ENCODE peak calls at places on chromosome 7, in seven cellular contexts. One of them, this sample, is unnamed.

GRCh38 chr7:139118234-139118802 is 8.8 kb upstream of the ZC3HAV1 start:
- DNase-seq in uterus: no peak
- DNase-seq in esophagus squamous epithelium: no peak
- DNase-seq in ovary: no peak
- DNase-seq in A549: peak; percentile 50
- DNase-seq in brain microvascular endothelial cell: peak; percentile 45
- DNase-seq in DND-41: no peak
- DNase-seq in this sample: no peak

GRCh38 chr7:36318116-36318515 is 71.5 kb upstream of the ANLN start:
- DNase-seq in uterus: no peak
- DNase-seq in esophagus squamous epithelium: no peak
- DNase-seq in ovary: no peak
- DNase-seq in A549: no peak
- DNase-seq in brain microvascular endothelial cell: no peak
- DNase-seq in DND-41: no peak
- DNase-seq in this sample: no peak

GRCh38 chr7:110224643-110225042 is 866.3 kb upstream of the LRRN3 start:
- DNase-seq in uterus: no peak
- DNase-seq in esophagus squamous epithelium: no peak
- DNase-seq in ovary: no peak
- DNase-seq in A549: peak; percentile 9
- DNase-seq in brain microvascular endothelial cell: peak; percentile 11
- DNase-seq in DND-41: no peak
- DNase-seq in this sample: no peak

GRCh38 chr7:105345725-105346124 is 43.0 kb downstream of the SRPK2 start:
- DNase-seq in uterus: no peak
- DNase-seq in esophagus squamous epithelium: no peak
- DNase-seq in ovary: no peak
- DNase-seq in A549: no peak
- DNase-seq in brain microvascular endothelial cell: no peak
- DNase-seq in DND-41: no peak
- DNase-seq in this sample: no peak

GRCh38 chr7:17598846-17599245 is 300.4 kb downstream of the AHR start:
- DNase-seq in uterus: no peak
- DNase-seq in esophagus squamous epithelium: no peak
- DNase-seq in ovary: no peak
- DNase-seq in A549: no peak
- DNase-seq in brain microvascular endothelial cell: no peak
- DNase-seq in DND-41: no peak
- DNase-seq in this sample: no peak

GRCh38 chr7:21542891-21543527 is at the start of gene DNAH11:
- DNase-seq in uterus: peak; percentile 25
- DNase-seq in esophagus squamous epithelium: no peak
- DNase-seq in ovary: peak; percentile 20
- DNase-seq in A549: peak; percentile 24
- DNase-seq in brain microvascular endothelial cell: no peak
- DNase-seq in DND-41: no peak
- DNase-seq in this sample: no peak

GRCh38 chr7:83060218-83060617 is 102.5 kb downstream of the PCLO start:
- DNase-seq in uterus: no peak
- DNase-seq in esophagus squamous epithelium: no peak
- DNase-seq in ovary: no peak
- DNase-seq in A549: no peak
- DNase-seq in brain microvascular endothelial cell: no peak
- DNase-seq in DND-41: no peak
- DNase-seq in this sample: no peak

GRCh38 chr7:25382175-25382574 is 153.9 kb upstream of the NPVF start:
- DNase-seq in uterus: no peak
- DNase-seq in esophagus squamous epithelium: no peak
- DNase-seq in ovary: no peak
- DNase-seq in A549: no peak
- DNase-seq in brain microvascular endothelial cell: no peak
- DNase-seq in DND-41: no peak
- DNase-seq in this sample: no peak

GRCh38 chr7:140625908-140626868 is 14.4 kb downstream of the DENND2A start:
- DNase-seq in uterus: peak; percentile 97
- DNase-seq in esophagus squamous epithelium: no peak
- DNase-seq in ovary: peak; percentile 97
- DNase-seq in A549: peak; percentile 83
- DNase-seq in brain microvascular endothelial cell: peak; percentile 85
- DNase-seq in DND-41: no peak
- DNase-seq in this sample: peak; percentile 60

GRCh38 chr7:93119191-93119905 is 1.6 kb upstream of the SAMD9 start:
- DNase-seq in uterus: no peak
- DNase-seq in esophagus squamous epithelium: no peak
- DNase-seq in ovary: no peak
- DNase-seq in A549: peak; percentile 22
- DNase-seq in brain microvascular endothelial cell: peak; percentile 78
- DNase-seq in DND-41: no peak
- DNase-seq in this sample: no peak

GRCh38 chr7:128408709-128409434 is 910 bp downstream of the IMPDH1 start:
- DNase-seq in uterus: peak; percentile 61
- DNase-seq in esophagus squamous epithelium: no peak
- DNase-seq in ovary: peak; percentile 60
- DNase-seq in A549: no peak
- DNase-seq in brain microvascular endothelial cell: no peak
- DNase-seq in DND-41: no peak
- DNase-seq in this sample: no peak

GRCh38 chr7:83468251-83468739 is 180.6 kb downstream of the SEMA3E start:
- DNase-seq in uterus: peak; percentile 22
- DNase-seq in esophagus squamous epithelium: no peak
- DNase-seq in ovary: no peak
- DNase-seq in A549: peak; percentile 96
- DNase-seq in brain microvascular endothelial cell: peak; percentile 99
- DNase-seq in DND-41: peak; percentile 21
- DNase-seq in this sample: peak; percentile 47

GRCh38 chr7:120770206-120770605 is 87.7 kb downstream of the TSPAN12 start:
- DNase-seq in uterus: no peak
- DNase-seq in esophagus squamous epithelium: no peak
- DNase-seq in ovary: no peak
- DNase-seq in A549: no peak
- DNase-seq in brain microvascular endothelial cell: no peak
- DNase-seq in DND-41: no peak
- DNase-seq in this sample: no peak

GRCh38 chr7:5750026-5750425 is 31.4 kb downstream of the RNF216 start:
- DNase-seq in uterus: no peak
- DNase-seq in esophagus squamous epithelium: no peak
- DNase-seq in ovary: no peak
- DNase-seq in A549: no peak
- DNase-seq in brain microvascular endothelial cell: no peak
- DNase-seq in DND-41: no peak
- DNase-seq in this sample: no peak

GRCh38 chr7:45657890-45658715 is 83.9 kb downstream of the ADCY1 start:
- DNase-seq in uterus: no peak
- DNase-seq in esophagus squamous epithelium: no peak
- DNase-seq in ovary: no peak
- DNase-seq in A549: no peak
- DNase-seq in brain microvascular endothelial cell: no peak
- DNase-seq in DND-41: no peak
- DNase-seq in this sample: no peak

DNA sequence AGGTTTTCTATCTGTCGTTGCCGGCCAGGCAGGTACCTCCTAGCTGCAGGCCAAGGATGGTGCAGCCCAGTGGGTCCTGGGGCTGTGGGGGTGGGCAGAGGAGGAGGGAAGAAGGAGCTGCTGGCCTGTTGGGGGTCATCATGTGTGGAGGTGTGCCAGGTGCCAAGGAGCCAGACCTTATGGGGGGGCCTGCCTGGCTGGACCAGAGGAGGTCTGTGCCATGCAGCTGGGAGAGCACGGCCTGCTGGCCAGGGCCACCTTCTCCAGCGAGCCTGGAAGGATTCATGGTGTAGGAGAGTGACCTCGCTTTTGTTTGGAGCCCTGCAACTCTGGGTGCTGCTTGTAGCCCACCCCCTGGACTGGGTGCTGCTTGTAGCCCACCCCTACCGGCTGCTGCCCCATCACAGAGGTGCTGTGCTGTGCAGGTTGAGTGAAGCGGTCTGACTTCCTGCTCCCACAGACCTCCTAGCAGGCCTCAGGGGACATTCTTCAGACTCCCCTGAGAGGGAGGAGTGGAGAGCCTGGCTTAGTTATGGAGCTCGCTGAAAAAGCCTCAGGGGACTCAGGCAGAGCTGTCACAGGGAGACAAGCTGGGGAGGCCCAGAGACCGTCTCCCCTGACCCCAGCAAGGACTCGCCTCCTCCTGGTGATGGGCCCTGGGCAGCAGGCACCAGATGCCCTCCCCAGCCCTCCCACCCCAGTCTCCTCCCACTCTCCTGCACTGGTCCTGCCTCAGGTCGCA is 67.7 kb upstream of the AQP1 start:
- DNase-seq in uterus: no peak
- DNase-seq in esophagus squamous epithelium: no peak
- DNase-seq in ovary: no peak
- DNase-seq in A549: no peak
- DNase-seq in brain microvascular endothelial cell: no peak
- DNase-seq in DND-41: no peak
- DNase-seq in this sample: peak; percentile 14
- TF ChIP-seq CTCF in uterus: no peak
- TF ChIP-seq CTCF in esophagus squamous epithelium: no peak
- TF ChIP-seq CTCF in ovary: no peak
- TF ChIP-seq CTCF in A549: no peak
- TF ChIP-seq CTCF in brain microvascular endothelial cell: peak; percentile 7
- TF ChIP-seq CTCF in DND-41: no peak
- TF ChIP-seq CTCF in this sample: no peak

GRCh38 chr7:816300-816750 is 16.0 kb upstream of the SUN1 start:
- DNase-seq in uterus: peak; percentile 98
- DNase-seq in esophagus squamous epithelium: peak; percentile 89
- DNase-seq in ovary: peak; percentile 98
- DNase-seq in A549: peak; percentile 98
- DNase-seq in brain microvascular endothelial cell: peak; percentile 92
- DNase-seq in DND-41: peak; percentile 97
- DNase-seq in this sample: peak; percentile 95
- H3K27ac ChIP-seq in uterus: peak overlapping the region; percentile 99
- H3K27ac ChIP-seq in esophagus squamous epithelium: peak overlapping the region; percentile 95
- H3K27ac ChIP-seq in ovary: no peak overlapping the region
- H3K27ac ChIP-seq in A549: peak overlapping the region; percentile 95
- H3K27ac ChIP-seq in brain microvascular endothelial cell: no peak overlapping the region
- H3K27ac ChIP-seq in DND-41: no peak overlapping the region
- H3K27ac ChIP-seq in this sample: peak overlapping the region; percentile 78

GRCh38 chr7:103748680-103749079 is 240.8 kb downstream of the RELN start:
- DNase-seq in uterus: no peak
- DNase-seq in esophagus squamous epithelium: no peak
- DNase-seq in ovary: no peak
- DNase-seq in A549: no peak
- DNase-seq in brain microvascular endothelial cell: no peak
- DNase-seq in DND-41: no peak
- DNase-seq in this sample: no peak

GRCh38 chr7:103751476-103751875 is 238.0 kb downstream of the RELN start:
- DNase-seq in uterus: no peak
- DNase-seq in esophagus squamous epithelium: no peak
- DNase-seq in ovary: no peak
- DNase-seq in A549: no peak
- DNase-seq in brain microvascular endothelial cell: no peak
- DNase-seq in DND-41: no peak
- DNase-seq in this sample: no peak

GRCh38 chr7:103752995-103753394 is 236.5 kb downstream of the RELN start:
- DNase-seq in uterus: no peak
- DNase-seq in esophagus squamous epithelium: no peak
- DNase-seq in ovary: no peak
- DNase-seq in A549: no peak
- DNase-seq in brain microvascular endothelial cell: peak; percentile 7
- DNase-seq in DND-41: no peak
- DNase-seq in this sample: no peak
- TF ChIP-seq CTCF in uterus: no peak
- TF ChIP-seq CTCF in esophagus squamous epithelium: no peak
- TF ChIP-seq CTCF in ovary: no peak
- TF ChIP-seq CTCF in A549: peak; percentile 5
- TF ChIP-seq CTCF in brain microvascular endothelial cell: peak; percentile 21
- TF ChIP-seq CTCF in DND-41: no peak
- TF ChIP-seq CTCF in this sample: no peak

DNA sequence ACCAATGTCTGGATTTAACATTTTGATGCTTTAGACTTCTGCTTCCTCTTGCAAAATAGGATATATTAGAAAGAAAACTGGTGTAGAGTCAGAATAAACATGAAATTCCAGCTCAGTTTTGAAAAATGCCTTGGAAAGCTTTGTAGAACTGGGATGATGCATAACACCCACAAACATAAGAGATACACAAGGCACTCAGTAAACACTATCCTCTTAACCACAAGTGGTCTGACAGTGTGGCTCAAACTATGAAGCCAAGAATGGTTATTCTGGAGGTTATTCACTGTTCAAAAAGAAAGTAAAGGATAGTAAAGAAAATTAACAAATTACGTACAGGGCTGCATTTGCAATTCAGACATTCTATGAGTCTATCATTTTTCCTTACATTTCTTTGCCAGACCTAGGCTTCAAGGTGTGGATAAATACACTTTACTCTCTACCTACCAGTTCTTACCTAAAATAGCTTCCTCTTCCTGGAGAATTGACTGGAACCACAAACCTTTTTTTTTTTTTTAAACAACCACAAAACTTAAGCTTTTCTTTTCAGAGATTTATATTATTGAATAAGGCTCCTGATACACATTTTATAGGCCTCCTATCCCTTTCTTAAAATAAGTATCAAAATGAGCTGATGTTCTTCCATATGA is 9.0 kb upstream of the RSBN1L start:
- DNase-seq in uterus: no peak
- DNase-seq in esophagus squamous epithelium: no peak
- DNase-seq in ovary: no peak
- DNase-seq in A549: no peak
- DNase-seq in brain microvascular endothelial cell: peak; percentile 13
- DNase-seq in DND-41: no peak
- DNase-seq in this sample: no peak
- H3K27ac ChIP-seq in uterus: no peak overlapping the region
- H3K27ac ChIP-seq in esophagus squamous epithelium: peak overlapping the region; percentile 87
- H3K27ac ChIP-seq in ovary: peak overlapping the region; percentile 11
- H3K27ac ChIP-seq in A549: no peak overlapping the region
- H3K27ac ChIP-seq in brain microvascular endothelial cell: no peak overlapping the region
- H3K27ac ChIP-seq in DND-41: no peak overlapping the region
- H3K27ac ChIP-seq in this sample: no peak overlapping the region

GRCh38 chr7:130865408-130866236 is 131.6 kb upstream of the KLF14 start:
- DNase-seq in uterus: no peak
- DNase-seq in esophagus squamous epithelium: no peak
- DNase-seq in ovary: no peak
- DNase-seq in A549: no peak
- DNase-seq in brain microvascular endothelial cell: no peak
- DNase-seq in DND-41: peak; percentile 43
- DNase-seq in this sample: no peak
- TF ChIP-seq CTCF in uterus: no peak
- TF ChIP-seq CTCF in esophagus squamous epithelium: no peak
- TF ChIP-seq CTCF in ovary: no peak
- TF ChIP-seq CTCF in A549: no peak
- TF ChIP-seq CTCF in brain microvascular endothelial cell: peak; percentile 43
- TF ChIP-seq CTCF in DND-41: no peak
- TF ChIP-seq CTCF in this sample: no peak

GRCh38 chr7:20224005-20224404 is 6.8 kb upstream of the MACC1 start:
- DNase-seq in uterus: no peak
- DNase-seq in esophagus squamous epithelium: no peak
- DNase-seq in ovary: no peak
- DNase-seq in A549: no peak
- DNase-seq in brain microvascular endothelial cell: no peak
- DNase-seq in DND-41: no peak
- DNase-seq in this sample: no peak
- H3K27ac ChIP-seq in uterus: no peak overlapping the region
- H3K27ac ChIP-seq in esophagus squamous epithelium: no peak overlapping the region
- H3K27ac ChIP-seq in ovary: no peak overlapping the region
- H3K27ac ChIP-seq in A549: no peak overlapping the region
- H3K27ac ChIP-seq in brain microvascular endothelial cell: no peak overlapping the region
- H3K27ac ChIP-seq in DND-41: no peak overlapping the region
- H3K27ac ChIP-seq in this sample: no peak overlapping the region

This sample was measured in dorsolateral prefrontal cortex.